ENCODE peak calls at places on chromosomes 2 and 18, in nine cellular contexts. P is right atrium auricular region, I is PC-3, O is AG04450, F is dorsolateral prefrontal cortex, G is IMR-90, B is endodermal cell, V is cardiac fibroblast, L is upper lobe of left lung. Q is an unnamed sample.

GRCh38 chr2:146584316-146584715 is 1260.5 kb upstream of the ACVR2A start:
- DNase-seq in P (no peak), I (no peak), O (no peak), F (no peak), G (no peak), B (no peak), V (no peak), L (no peak), Q (no peak)

GRCh38 chr2:75640621-75641121 is 5.9 kb upstream of the MRPL19 start:
- DNase-seq in P (no peak), I (peak), O (peak), F (peak), G (peak), B (peak), V (peak), L (peak), Q (peak)

GRCh38 chr2:9127316-9127715 is 79.3 kb upstream of the ASAP2 start:
- DNase-seq in P (no peak), I (no peak), O (no peak), F (no peak), G (no peak), B (no peak), V (no peak), L (no peak), Q (no peak)

GRCh38 chr2:95260028-95261023 is 13.9 kb upstream of the PROM2 start:
- DNase-seq in P (no peak), I (no peak), O (no peak), F (peak), G (peak), B (no peak), V (peak), L (peak), Q (peak)

GRCh38 chr18:70464343-70465114 is 175.7 kb downstream of the SOCS6 start:
- DNase-seq in P (peak), I (peak), O (no peak), F (peak), G (peak), B (peak), V (peak), L (peak), Q (peak)

GRCh38 chr2:23360571-23361125 is 24.3 kb upstream of the KLHL29 start:
- DNase-seq in P (no peak), I (no peak), O (no peak), F (no peak), G (peak), B (peak), V (no peak), L (no peak), Q (no peak)

GRCh38 chr2:204360218-204361007 is 184.9 kb upstream of the PARD3B start:
- DNase-seq in P (no peak), I (no peak), O (no peak), F (no peak), G (no peak), B (no peak), V (no peak), L (no peak), Q (no peak)

GRCh38 chr2:119517433-119517832 is 6.8 kb downstream of the SCTR start:
- DNase-seq in P (no peak), I (peak), O (no peak), F (no peak), G (peak), B (peak), V (peak), L (peak), Q (peak)

GRCh38 chr2:63903003-63903402 is 61.3 kb downstream of the UGP2 start:
- DNase-seq in P (no peak), I (no peak), O (no peak), F (no peak), G (peak), B (no peak), V (peak), L (no peak), Q (peak)

GRCh38 chr2:120389036-120389391 is 43.1 kb downstream of the INHBB start:
- DNase-seq in P (no peak), I (no peak), O (no peak), F (peak), G (no peak), B (peak), V (no peak), L (peak), Q (no peak)

GRCh38 chr2:232981767-232982360 is 31.2 kb downstream of the NGEF start:
- DNase-seq in P (no peak), I (peak), O (no peak), F (no peak), G (no peak), B (peak), V (no peak), L (no peak), Q (no peak)

GRCh38 chr2:62663920-62664319 is 41.6 kb upstream of the EHBP1 start:
- DNase-seq in P (no peak), I (no peak), O (no peak), F (no peak), G (no peak), B (no peak), V (no peak), L (no peak), Q (no peak)

GRCh38 chr2:165016772-165017411 is 61.6 kb upstream of the SLC38A11 start:
- DNase-seq in P (no peak), I (peak), O (peak), F (no peak), G (peak), B (peak), V (peak), L (peak), Q (peak)

GRCh38 chr2:160062283-160063005 is at the start of gene PLA2R1:
- DNase-seq in P (no peak), I (peak), O (no peak), F (peak), G (peak), B (peak), V (peak), L (peak), Q (peak)

GRCh38 chr2:121735520-121736074 is 1.1 kb downstream of the NIFK start:
- DNase-seq in P (no peak), I (peak), O (no peak), F (no peak), G (no peak), B (no peak), V (peak), L (no peak), Q (peak)

GRCh38 chr2:209387389-209387788 is 36.5 kb upstream of the MAP2 start:
- DNase-seq in P (no peak), I (no peak), O (no peak), F (no peak), G (no peak), B (no peak), V (no peak), L (no peak), Q (no peak)

GRCh38 chr2:120600335-120600734 is 135.3 kb upstream of the GLI2 start:
- DNase-seq in P (no peak), I (no peak), O (no peak), F (no peak), G (no peak), B (no peak), V (no peak), L (no peak), Q (no peak)

GRCh38 chr2:144162652-144163051 is 357.3 kb downstream of the ZEB2 start:
- DNase-seq in P (no peak), I (peak), O (no peak), F (no peak), G (no peak), B (peak), V (peak), L (peak), Q (no peak)

GRCh38 chr2:3827673-3828575 is 124.5 kb downstream of the DCDC2C start:
- DNase-seq in P (no peak), I (peak), O (peak), F (no peak), G (peak), B (peak), V (peak), L (no peak), Q (peak)

GRCh38 chr18:35041752-35042379 is 653 bp downstream of the MAPRE2 start:
- DNase-seq in P (no peak), I (no peak), O (no peak), F (no peak), G (no peak), B (peak), V (peak), L (no peak), Q (no peak)

DNA sequence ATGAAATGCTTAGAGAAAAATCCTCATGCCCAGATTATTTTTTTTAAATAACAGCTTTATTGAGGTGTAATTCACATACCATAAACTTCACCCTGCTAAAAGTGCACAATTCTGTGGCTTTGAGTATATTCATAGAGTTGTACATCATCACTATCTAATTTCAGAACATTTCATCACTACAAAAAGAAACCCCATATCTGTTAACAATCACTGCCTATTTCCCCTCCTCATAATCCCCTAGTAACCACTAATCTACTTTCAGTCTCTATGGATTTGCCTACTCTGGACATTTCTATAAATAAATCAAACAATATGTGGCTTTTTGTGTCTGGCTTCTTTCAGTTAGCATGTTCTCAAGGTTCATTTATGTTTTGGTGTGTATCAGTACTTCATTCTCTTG is 51.4 kb downstream of the OSBPL1A start:
- DNase-seq in P (no peak), I (no peak), O (no peak), F (no peak), G (no peak), B (no peak), V (no peak), L (no peak), Q (no peak)
- H3K4me3 ChIP-seq in P (no peak), I (no peak), O (no peak), F (no peak), G (no peak), B (no peak), V (no peak), L (no peak), Q (no peak)

GRCh38 chr2:25341031-25341727 is 546 bp downstream of the DNMT3A start:
- DNase-seq in P (no peak), I (no peak), O (no peak), F (no peak), G (no peak), B (no peak), V (no peak), L (no peak), Q (no peak)

GRCh38 chr2:25339791-25340339 is 1.9 kb downstream of the DNMT3A start:
- DNase-seq in P (no peak), I (no peak), O (no peak), F (peak), G (no peak), B (peak), V (no peak), L (peak), Q (no peak)

GRCh38 chr2:25341753-25342371 is at the start of gene DNMT3A:
- DNase-seq in P (no peak), I (peak), O (peak), F (peak), G (peak), B (peak), V (peak), L (no peak), Q (peak)

GRCh38 chr2:25339121-25339738 is 2.5 kb downstream of the DNMT3A start:
- DNase-seq in P (no peak), I (no peak), O (no peak), F (no peak), G (no peak), B (no peak), V (no peak), L (no peak), Q (no peak)

GRCh38 chr2:25340340-25340886 is 1.3 kb downstream of the DNMT3A start:
- DNase-seq in P (no peak), I (no peak), O (no peak), F (no peak), G (no peak), B (no peak), V (no peak), L (no peak), Q (no peak)
- TF ChIP-seq CTCF in P (no peak), I (no peak), O (no peak), F (no peak), G (no peak), B (no peak), V (no peak), L (no peak), Q (no peak)

DNA sequence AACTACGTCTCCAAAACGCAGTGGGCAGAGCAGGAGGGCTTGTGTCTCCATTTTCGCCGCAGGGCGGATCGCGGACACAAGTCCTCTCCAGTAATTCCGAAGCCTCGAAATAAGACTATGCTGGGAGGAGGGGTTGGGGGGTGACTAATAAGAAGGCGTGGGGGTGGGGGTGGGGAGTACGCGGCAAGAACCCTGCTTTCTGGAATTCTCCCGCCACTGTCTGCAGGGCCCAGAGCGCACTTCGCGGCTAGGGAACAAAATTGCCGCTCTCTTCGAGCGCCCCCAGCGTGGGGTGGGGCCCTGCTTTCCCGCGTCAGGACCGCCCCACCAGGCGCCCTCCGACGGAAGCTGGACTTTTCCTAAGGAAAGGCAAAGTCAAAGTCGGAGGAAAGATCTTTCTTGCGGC is 12.0 kb downstream of the NR4A2 start:
- DNase-seq in P (no peak), I (no peak), O (no peak), F (no peak), G (peak), B (peak), V (no peak), L (peak), Q (peak)
- H3K4me3 ChIP-seq in P (peak), I (no peak), O (peak), F (peak), G (peak), B (peak), V (peak), L (peak), Q (peak)

DNA sequence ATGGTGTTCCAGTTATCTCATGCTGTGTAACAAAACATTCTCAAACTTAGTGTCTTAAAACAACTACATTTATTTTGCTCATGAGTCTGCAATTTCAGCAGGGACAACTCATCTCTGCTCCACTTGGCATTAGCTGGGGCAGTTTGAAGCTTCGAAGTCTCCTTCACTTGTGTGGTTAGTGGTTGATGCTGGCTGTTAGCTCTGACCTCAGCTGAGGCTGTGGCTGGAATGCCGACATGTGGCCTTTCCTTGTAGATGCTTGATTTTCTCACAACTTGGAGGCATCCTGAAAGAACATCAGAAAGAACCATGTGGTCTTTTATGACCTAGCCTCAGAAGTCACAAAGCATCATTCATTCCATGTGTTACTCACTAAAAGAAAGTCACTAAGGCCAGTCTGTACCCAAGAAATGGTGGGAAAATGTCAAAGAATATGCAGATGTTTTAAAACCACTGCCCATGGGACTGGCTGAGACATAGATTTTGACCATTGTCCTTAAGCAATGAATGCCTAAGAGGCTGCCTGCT is 3.8 kb upstream of the TMSB10 start:
- DNase-seq in P (peak), I (no peak), O (no peak), F (no peak), G (peak), B (peak), V (peak), L (no peak), Q (peak)
- TF ChIP-seq CTCF in P (no peak), I (no peak), O (no peak), F (no peak), G (no peak), B (no peak), V (no peak), L (no peak), Q (no peak)

GRCh38 chr2:239343946-239344856 is 56.6 kb downstream of the HDAC4 start:
- DNase-seq in P (no peak), I (no peak), O (no peak), F (no peak), G (no peak), B (no peak), V (no peak), L (no peak), Q (no peak)
- H3K4me3 ChIP-seq in P (no peak), I (no peak), O (no peak), F (no peak), G (no peak), B (no peak), V (no peak), L (no peak), Q (no peak)

GRCh38 chr2:180933332-180933731 is 47.1 kb upstream of the UBE2E3 start:
- DNase-seq in P (no peak), I (no peak), O (no peak), F (no peak), G (no peak), B (no peak), V (no peak), L (no peak), Q (no peak)
- TF ChIP-seq CTCF in P (no peak), I (no peak), O (no peak), F (no peak), G (no peak), B (no peak), V (no peak), L (no peak), Q (no peak)

DNA sequence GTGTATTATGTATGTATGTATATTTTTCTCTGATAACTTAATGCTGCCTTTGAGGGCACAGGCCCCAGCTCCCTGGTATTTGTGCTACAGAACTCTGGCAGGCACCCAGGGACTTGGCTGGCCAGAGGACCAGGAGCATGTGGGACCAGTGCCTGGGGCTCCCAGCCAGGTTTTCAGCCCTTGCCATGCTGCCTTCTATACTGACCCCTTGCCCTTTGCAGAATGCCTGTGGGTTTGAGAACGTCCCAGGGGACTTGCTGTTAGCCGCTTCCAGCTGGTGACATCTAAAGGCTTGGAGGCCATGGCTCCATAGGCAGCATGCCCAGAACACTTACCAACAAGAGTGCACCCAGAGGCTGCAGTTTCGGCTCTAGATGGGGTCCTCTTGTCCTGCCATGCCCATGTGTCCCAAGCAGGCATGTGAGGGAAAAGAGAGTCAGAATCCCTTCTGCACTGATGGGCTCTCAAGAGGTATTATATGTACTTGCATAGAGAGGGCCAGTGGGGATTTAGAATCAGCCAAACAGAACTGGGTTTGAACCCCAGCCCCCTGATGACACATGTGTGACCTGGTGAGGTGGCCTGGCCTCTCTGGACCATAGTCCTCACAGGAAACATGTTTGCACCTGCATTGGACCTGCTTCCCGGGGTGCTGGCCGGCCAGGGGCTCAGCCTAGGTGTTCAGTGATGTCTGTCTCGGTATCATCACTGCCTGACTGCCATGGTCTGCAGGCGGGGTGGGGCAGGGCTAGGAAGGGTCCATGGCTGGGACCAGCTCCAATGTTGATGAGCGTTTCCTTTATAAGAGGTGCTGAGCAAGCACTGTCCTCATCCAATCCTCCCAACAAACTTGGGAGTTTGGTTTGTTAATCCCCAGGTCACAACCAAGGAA is 119.2 kb upstream of the FHL2 start:
- DNase-seq in P (peak), I (no peak), O (no peak), F (no peak), G (no peak), B (no peak), V (peak), L (peak), Q (peak)
- H3K4me3 ChIP-seq in P (no peak), I (no peak), O (no peak), F (no peak), G (no peak), B (no peak), V (no peak), L (no peak), Q (no peak)

GRCh38 chr2:72139471-72139870 is 8.2 kb downstream of the CYP26B1 start:
- DNase-seq in P (peak), I (no peak), O (no peak), F (no peak), G (no peak), B (peak), V (no peak), L (no peak), Q (no peak)
- TF ChIP-seq CTCF in P (no peak), I (no peak), O (no peak), F (no peak), G (no peak), B (no peak), V (no peak), L (no peak), Q (no peak)

DNA sequence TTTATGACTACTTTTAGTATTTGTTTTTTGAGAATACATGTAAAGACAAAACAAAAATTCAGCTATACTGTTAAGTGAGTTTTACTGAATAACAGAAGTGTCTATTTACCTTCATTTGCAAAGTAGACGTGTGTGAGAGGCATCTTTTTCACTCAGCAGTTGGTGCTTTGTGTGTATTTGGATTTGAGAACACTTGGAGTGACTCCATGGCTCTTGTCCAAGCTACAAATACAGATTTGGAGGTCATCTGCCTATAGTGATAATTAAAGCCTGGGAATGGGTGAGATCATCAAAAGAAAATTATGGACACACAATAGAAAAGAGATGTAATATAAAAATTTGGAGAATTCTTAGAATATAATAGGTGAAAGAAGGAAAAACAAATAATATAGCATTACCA is 6.2 kb downstream of the NAB1 start:
- DNase-seq in P (no peak), I (no peak), O (no peak), F (no peak), G (no peak), B (no peak), V (peak), L (no peak), Q (peak)
- H3K4me3 ChIP-seq in P (no peak), I (no peak), O (no peak), F (no peak), G (no peak), B (no peak), V (no peak), L (no peak), Q (no peak)